ENCODE peak calls at places on chromosomes 3 and 15, in ten cellular contexts. N is B cell, J is cortex of kidney, M is mammary epithelial cell, G is LHCN-M2, Y is Kasumi-1, Q is MCF 10A, Z is SHP77, X is fibroblast of the conjunctiva, S is GM12864. I is an unnamed sample.

GRCh38 chr3:122021811-122022401 is at the start of gene ILDR1:
- DNase-seq in N (peak), J (peak), M (no peak), G (no peak), Y (no peak), Q (peak), Z (no peak), X (no peak), S (no peak), I (no peak)

GRCh38 chr15:66115568-66116206 is 137.9 kb downstream of the MEGF11 start:
- DNase-seq in N (peak), J (no peak), M (no peak), G (no peak), Y (no peak), Q (no peak), Z (peak), X (no peak), S (no peak), I (no peak)

GRCh38 chr3:165196577-165197561 is 685 bp upstream of the SLITRK3 start:
- DNase-seq in N (no peak), J (no peak), M (no peak), G (no peak), Y (no peak), Q (no peak), Z (peak), X (no peak), S (no peak), I (no peak)

GRCh38 chr3:117820900-117821299 is 1111.3 kb downstream of the TUSC7 start:
- DNase-seq in N (no peak), J (no peak), M (peak), G (peak), Y (no peak), Q (peak), Z (no peak), X (no peak), S (no peak), I (peak)

GRCh38 chr3:183449391-183449790 is 21.0 kb upstream of the MCF2L2 start:
- DNase-seq in N (no peak), J (no peak), M (no peak), G (peak), Y (peak), Q (no peak), Z (no peak), X (no peak), S (no peak), I (no peak)

GRCh38 chr3:30544811-30545210 is 61.6 kb upstream of the TGFBR2 start:
- DNase-seq in N (no peak), J (no peak), M (peak), G (peak), Y (no peak), Q (peak), Z (no peak), X (peak), S (no peak), I (peak)

GRCh38 chr3:25433868-25434267 is 5.8 kb downstream of the RARB start:
- DNase-seq in N (no peak), J (no peak), M (peak), G (no peak), Y (no peak), Q (no peak), Z (no peak), X (no peak), S (no peak), I (no peak)

GRCh38 chr3:194124221-194124620 is 11.7 kb upstream of the HES1 start:
- DNase-seq in N (no peak), J (no peak), M (no peak), G (no peak), Y (no peak), Q (no peak), Z (no peak), X (no peak), S (no peak), I (no peak)

GRCh38 chr3:69504232-69504631 is 118.3 kb upstream of the FRMD4B start:
- DNase-seq in N (no peak), J (no peak), M (peak), G (peak), Y (no peak), Q (peak), Z (no peak), X (no peak), S (no peak), I (no peak)

GRCh38 chr15:79682851-79683288 is 213.9 kb downstream of the MTHFS start:
- DNase-seq in N (no peak), J (no peak), M (peak), G (peak), Y (no peak), Q (peak), Z (no peak), X (peak), S (no peak), I (peak)

GRCh38 chr3:140164156-140164555 is 229.2 kb downstream of the CLSTN2 start:
- DNase-seq in N (no peak), J (no peak), M (no peak), G (no peak), Y (no peak), Q (no peak), Z (no peak), X (no peak), S (no peak), I (no peak)

GRCh38 chr3:13594146-13594545 is 45.2 kb downstream of the FBLN2 start:
- DNase-seq in N (no peak), J (no peak), M (no peak), G (no peak), Y (no peak), Q (no peak), Z (no peak), X (no peak), S (no peak), I (no peak)

GRCh38 chr15:87874896-87875661 is 381.5 kb downstream of the NTRK3 start:
- DNase-seq in N (no peak), J (no peak), M (no peak), G (no peak), Y (no peak), Q (no peak), Z (no peak), X (no peak), S (no peak), I (no peak)

GRCh38 chr3:10334461-10334860 is 13.5 kb upstream of the SEC13 start:
- DNase-seq in N (no peak), J (no peak), M (no peak), G (peak), Y (no peak), Q (no peak), Z (no peak), X (no peak), S (no peak), I (no peak)

GRCh38 chr3:12347301-12347700 is 58.4 kb downstream of the PPARG start:
- DNase-seq in N (no peak), J (no peak), M (no peak), G (no peak), Y (no peak), Q (peak), Z (no peak), X (no peak), S (no peak), I (no peak)

GRCh38 chr15:73946795-73947370 is 20.6 kb downstream of the LOXL1 start:
- DNase-seq in N (no peak), J (no peak), M (no peak), G (no peak), Y (no peak), Q (no peak), Z (no peak), X (no peak), S (no peak), I (no peak)

GRCh38 chr15:99708563-99708962 is 24.7 kb downstream of the LYSMD4 start:
- DNase-seq in N (no peak), J (no peak), M (peak), G (peak), Y (peak), Q (peak), Z (no peak), X (peak), S (no peak), I (peak)

GRCh38 chr3:100361897-100362296 is 27.3 kb downstream of the NIT2 start:
- DNase-seq in N (no peak), J (no peak), M (no peak), G (no peak), Y (no peak), Q (peak), Z (no peak), X (no peak), S (no peak), I (no peak)

GRCh38 chr15:31262143-31262530 is 64.5 kb upstream of the KLF13 start:
- DNase-seq in N (no peak), J (no peak), M (no peak), G (no peak), Y (no peak), Q (no peak), Z (no peak), X (no peak), S (no peak), I (no peak)

GRCh38 chr3:149448331-149448831 is 26.1 kb upstream of the TM4SF4 start:
- DNase-seq in N (peak), J (no peak), M (peak), G (peak), Y (peak), Q (peak), Z (no peak), X (no peak), S (no peak), I (peak)

GRCh38 chr3:148269816-148270215 is 427.9 kb upstream of the AGTR1 start:
- DNase-seq in N (no peak), J (no peak), M (peak), G (peak), Y (no peak), Q (no peak), Z (no peak), X (no peak), S (no peak), I (no peak)

GRCh38 chr3:10164546-10165393 is at the start of gene IRAK2:
- DNase-seq in N (peak), J (no peak), M (peak), G (peak), Y (peak), Q (peak), Z (peak), X (peak), S (no peak), I (no peak)

GRCh38 chr15:74580538-74581350 is 34.9 kb upstream of the CLK3 start:
- DNase-seq in N (no peak), J (no peak), M (peak), G (no peak), Y (no peak), Q (peak), Z (no peak), X (no peak), S (no peak), I (peak)

GRCh38 chr3:187368251-187368733 is at the start of gene RTP4:
- DNase-seq in N (peak), J (no peak), M (peak), G (peak), Y (no peak), Q (peak), Z (no peak), X (no peak), S (peak), I (no peak)